ENCODE peak calls at places on chromosomes 11 and 22, in six cellular contexts. X, Z, B, M, H and O are unnamed samples.

GRCh38 chr11:124481365-124482323 is 36.1 kb upstream of the OR8B8 start:
- DNase-seq in B (no peak), X (peak), Z (no peak), M (peak), H (peak), O (no peak)

GRCh38 chr11:33706961-33707360 is 6.3 kb upstream of the C11orf91 start:
- DNase-seq in H (no peak), B (no peak), X (no peak), M (no peak), Z (no peak), O (no peak)

GRCh38 chr11:61120865-61121831 is 18.9 kb downstream of the CD5 start:
- DNase-seq in B (no peak), H (peak), X (no peak), M (peak), Z (peak), O (no peak)

GRCh38 chr22:23376256-23376655 is 195.9 kb downstream of the BCR start:
- DNase-seq in X (no peak), H (no peak), M (no peak), B (peak), Z (no peak), O (no peak)

GRCh38 chr11:2889399-2890273 is 4.1 kb upstream of the CDKN1C start:
- DNase-seq in M (no peak), B (no peak), H (no peak), Z (no peak), X (no peak), O (no peak)

GRCh38 chr22:46910624-46911023 is 148.2 kb downstream of the TBC1D22A start:
- DNase-seq in M (no peak), X (no peak), Z (no peak), H (no peak), B (no peak), O (no peak)

GRCh38 chr11:101003468-101003867 is 126.1 kb downstream of the PGR start:
- DNase-seq in X (no peak), Z (no peak), H (no peak), B (no peak), M (no peak), O (no peak)

GRCh38 chr22:36921309-36922096 is 8.1 kb downstream of the CSF2RB start:
- DNase-seq in Z (no peak), X (no peak), H (peak), M (no peak), B (no peak), O (no peak)

GRCh38 chr22:35783943-35784614 is 66.4 kb downstream of the APOL5 start:
- DNase-seq in Z (no peak), H (no peak), B (no peak), M (peak), X (no peak), O (peak)

GRCh38 chr11:68905421-68906360 is 2.0 kb downstream of the IGHMBP2 start:
- DNase-seq in M (no peak), X (no peak), Z (no peak), H (no peak), B (no peak), O (no peak)

GRCh38 chr11:68903631-68904457 is at the start of the genes IGHMBP2 and MRPL21:
- DNase-seq in X (peak), H (peak), M (peak), B (peak), Z (peak), O (peak)

GRCh38 chr11:68900835-68901381 is 2.7 kb downstream of the MRPL21 start:
- DNase-seq in M (no peak), X (no peak), H (no peak), B (no peak), Z (no peak), O (no peak)

GRCh38 chr11:68903288-68903630 is 373 bp downstream of the MRPL21 start:
- DNase-seq in Z (no peak), B (no peak), H (no peak), M (no peak), X (no peak), O (no peak)

GRCh38 chr11:68904458-68904847 is 762 bp downstream of the IGHMBP2 start:
- DNase-seq in B (no peak), X (no peak), Z (peak), M (peak), H (peak), O (no peak)
- H3K27ac ChIP-seq in B (peak), X (peak), Z (peak), M (no peak), H (peak), O (peak)

GRCh38 chr11:290621-291231 is 1.8 kb downstream of the PGGHG start:
- DNase-seq in M (no peak), B (peak), H (peak), X (no peak), Z (peak), O (no peak)

GRCh38 chr11:288328-289144 is at the start of gene PGGHG:
- DNase-seq in H (peak), B (peak), X (peak), M (no peak), Z (peak), O (no peak)

GRCh38 chr11:289145-289705 is 299 bp downstream of the PGGHG start:
- DNase-seq in Z (peak), M (no peak), B (peak), H (peak), X (no peak), O (no peak)

GRCh38 chr11:291281-292210 is 2.6 kb downstream of the PGGHG start:
- DNase-seq in Z (peak), M (no peak), B (no peak), X (no peak), H (peak), O (no peak)

GRCh38 chr11:289706-290620 is 1.0 kb downstream of the PGGHG start:
- DNase-seq in B (peak), M (no peak), Z (peak), X (no peak), H (peak), O (no peak)
- H3K27ac ChIP-seq in B (peak), M (no peak), Z (peak), X (no peak), H (no peak), O (no peak)

DNA sequence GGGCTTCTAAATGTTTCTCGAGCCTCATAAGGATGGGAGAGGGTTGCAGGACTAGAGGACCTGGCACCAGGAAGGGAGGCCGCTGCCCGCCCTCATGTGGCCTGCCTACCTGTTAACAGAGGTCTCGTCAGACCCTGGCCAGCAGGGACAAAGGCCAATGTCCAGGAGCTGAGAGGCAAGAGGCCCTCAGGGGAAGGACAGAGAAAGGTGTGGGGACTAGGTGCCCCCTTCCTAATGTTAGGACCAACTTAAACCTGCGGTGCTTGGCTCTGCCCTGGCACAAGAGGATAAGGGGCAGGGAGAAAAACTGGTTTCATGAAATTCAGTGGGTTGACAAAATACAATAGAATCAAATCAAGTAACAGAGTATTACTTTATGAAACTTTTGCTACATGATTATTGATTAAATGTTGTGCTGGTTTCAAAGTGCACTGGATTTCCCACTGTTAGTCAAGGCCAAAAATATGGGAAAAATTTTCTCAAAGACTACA is 20.0 kb upstream of the SYT12 start:
- DNase-seq in H (no peak), B (no peak), M (no peak), X (no peak), Z (no peak), O (no peak)
- H3K27ac ChIP-seq in H (no peak), B (no peak), M (no peak), X (no peak), Z (no peak), O (no peak)

GRCh38 chr22:38270091-38270972 is 2.5 kb downstream of the TMEM184B start:
- DNase-seq in H (no peak), M (no peak), B (no peak), X (no peak), Z (no peak), O (no peak)

GRCh38 chr22:38271927-38272372 is 860 bp downstream of the TMEM184B start:
- DNase-seq in B (no peak), Z (no peak), H (no peak), X (no peak), M (peak), O (no peak)

GRCh38 chr22:38269466-38269865 is 3.3 kb downstream of the TMEM184B start:
- DNase-seq in M (no peak), X (no peak), Z (no peak), H (no peak), B (no peak), O (no peak)

GRCh38 chr22:38272373-38273134 is at the start of gene TMEM184B:
- DNase-seq in H (peak), B (peak), M (no peak), X (peak), Z (peak), O (no peak)

DNA sequence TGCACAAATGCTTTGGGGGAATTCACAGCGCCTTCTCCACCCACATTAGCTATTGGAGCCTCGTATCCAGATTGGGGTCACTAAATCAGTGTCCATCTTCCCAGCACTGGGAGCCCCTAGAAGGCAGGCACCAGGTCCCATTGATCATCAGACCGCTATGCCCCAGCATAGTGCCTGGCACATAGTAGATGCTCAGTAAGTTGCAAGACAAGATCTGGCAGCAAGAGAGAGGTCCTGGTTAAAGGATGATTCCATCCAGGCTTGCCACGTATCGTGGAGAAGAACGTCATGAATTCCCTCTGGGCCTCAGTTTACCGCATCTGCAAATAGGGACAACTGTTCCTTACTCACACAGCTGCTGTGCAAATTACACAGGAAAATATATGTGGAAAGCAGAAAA is 1.7 kb downstream of the TMEM184B start:
- DNase-seq in X (no peak), B (no peak), Z (no peak), H (no peak), M (no peak), O (no peak)
- H3K27ac ChIP-seq in X (no peak), B (peak), Z (no peak), H (peak), M (no peak), O (no peak)

DNA sequence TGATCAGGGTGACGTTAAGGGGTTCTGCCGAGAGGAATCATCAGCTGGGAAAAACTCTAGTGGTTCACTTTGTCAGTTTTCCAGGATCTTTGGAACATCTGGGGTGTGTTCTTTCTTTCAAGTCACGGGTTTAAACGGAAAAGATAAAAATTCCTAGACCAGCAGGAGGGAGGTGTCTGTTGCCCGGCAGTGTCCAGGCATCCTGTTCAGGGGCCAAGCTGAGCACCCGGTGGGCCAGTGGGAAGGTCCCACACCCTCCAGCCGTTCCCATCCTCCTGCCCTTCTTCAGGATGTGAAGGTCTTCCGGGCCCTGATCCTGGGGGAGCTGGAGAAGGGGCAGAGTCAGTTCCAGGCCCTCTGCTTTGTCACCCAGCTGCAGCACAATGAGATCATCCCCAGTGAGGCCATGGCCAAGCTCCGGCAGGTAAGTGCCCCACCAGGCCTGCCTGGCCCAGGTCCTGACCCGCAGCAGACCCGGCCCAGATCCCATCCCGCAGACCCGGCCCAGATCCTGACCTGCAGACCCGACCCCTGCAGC is 14.5 kb upstream of the POU2F3 start:
- DNase-seq in B (no peak), Z (no peak), M (no peak), H (no peak), X (no peak), O (no peak)
- H3K27ac ChIP-seq in B (peak), Z (no peak), M (no peak), H (no peak), X (no peak), O (no peak)

GRCh38 chr11:1074244-1075221 is at the start of gene MUC2:
- DNase-seq in B (peak), H (peak), X (no peak), M (no peak), Z (peak), O (no peak)
- H3K27ac ChIP-seq in B (peak), H (no peak), X (no peak), M (no peak), Z (no peak), O (no peak)